ENCODE peak calls at places on chromosomes 1 and 21, in four cellular contexts. One of them, this sample, is unnamed. For H3K4me1, the result is how much of the 10 kb centered on the place peaks cover.

GRCh38 chr21:43846430-43846829 is 18.6 kb upstream of the AGPAT3 start:
- DNase-seq in OCI-LY7: no peak
- DNase-seq in CD8-positive, alpha-beta T cell: no peak
- DNase-seq in PC-3: no peak
- DNase-seq in this sample: no peak

GRCh38 chr1:110515041-110515440 is 3.9 kb downstream of the KCNA10 start:
- DNase-seq in OCI-LY7: no peak
- DNase-seq in CD8-positive, alpha-beta T cell: no peak
- DNase-seq in PC-3: no peak
- DNase-seq in this sample: no peak

GRCh38 chr21:39612233-39613028 is at the start of gene B3GALT5:
- DNase-seq in OCI-LY7: no peak
- DNase-seq in CD8-positive, alpha-beta T cell: no peak
- DNase-seq in PC-3: peak
- DNase-seq in this sample: no peak

GRCh38 chr1:87045757-87046422 is 131.5 kb downstream of the HS2ST1 start:
- DNase-seq in OCI-LY7: peak
- DNase-seq in CD8-positive, alpha-beta T cell: peak
- DNase-seq in PC-3: no peak
- DNase-seq in this sample: no peak

GRCh38 chr1:149963358-149963757 is 26.7 kb upstream of the MTMR11 start:
- DNase-seq in OCI-LY7: no peak
- DNase-seq in CD8-positive, alpha-beta T cell: no peak
- DNase-seq in PC-3: no peak
- DNase-seq in this sample: no peak

GRCh38 chr1:149962039-149962647 is 25.5 kb upstream of the MTMR11 start:
- DNase-seq in OCI-LY7: peak
- DNase-seq in CD8-positive, alpha-beta T cell: peak
- DNase-seq in PC-3: peak
- DNase-seq in this sample: peak

GRCh38 chr1:99438656-99439055 is 174.4 kb downstream of the PLPPR4 start:
- DNase-seq in OCI-LY7: no peak
- DNase-seq in CD8-positive, alpha-beta T cell: no peak
- DNase-seq in PC-3: peak
- DNase-seq in this sample: no peak

GRCh38 chr1:163054056-163054706 is 15.0 kb upstream of the RGS4 start:
- DNase-seq in OCI-LY7: no peak
- DNase-seq in CD8-positive, alpha-beta T cell: no peak
- DNase-seq in PC-3: no peak
- DNase-seq in this sample: no peak

GRCh38 chr21:44800971-44801467 is 601 bp downstream of the UBE2G2 start:
- DNase-seq in OCI-LY7: peak
- DNase-seq in CD8-positive, alpha-beta T cell: no peak
- DNase-seq in PC-3: peak
- DNase-seq in this sample: no peak

GRCh38 chr1:74245168-74245753 is 10.1 kb downstream of the TNNI3K start:
- DNase-seq in OCI-LY7: no peak
- DNase-seq in CD8-positive, alpha-beta T cell: no peak
- DNase-seq in PC-3: no peak
- DNase-seq in this sample: no peak

GRCh38 chr1:240091201-240091600 is 482 bp upstream of the FMN2 start:
- DNase-seq in OCI-LY7: no peak
- DNase-seq in CD8-positive, alpha-beta T cell: no peak
- DNase-seq in PC-3: no peak
- DNase-seq in this sample: no peak

GRCh38 chr1:154497026-154497806 is 4.8 kb upstream of the TDRD10 start:
- DNase-seq in OCI-LY7: peak
- DNase-seq in CD8-positive, alpha-beta T cell: no peak
- DNase-seq in PC-3: no peak
- DNase-seq in this sample: no peak

GRCh38 chr1:81607886-81608285 is 192.8 kb upstream of the ADGRL2 start:
- DNase-seq in OCI-LY7: no peak
- DNase-seq in CD8-positive, alpha-beta T cell: no peak
- DNase-seq in PC-3: no peak
- DNase-seq in this sample: no peak

GRCh38 chr1:15051898-15052528 is 101.5 kb upstream of the TMEM51 start:
- DNase-seq in OCI-LY7: no peak
- DNase-seq in CD8-positive, alpha-beta T cell: no peak
- DNase-seq in PC-3: no peak
- DNase-seq in this sample: peak

GRCh38 chr21:29697555-29698193 is 242.1 kb downstream of the GRIK1 start:
- DNase-seq in OCI-LY7: peak
- DNase-seq in CD8-positive, alpha-beta T cell: no peak
- DNase-seq in PC-3: no peak
- DNase-seq in this sample: no peak

GRCh38 chr1:10459185-10459584 is 9.4 kb downstream of the CORT start:
- DNase-seq in OCI-LY7: no peak
- DNase-seq in CD8-positive, alpha-beta T cell: no peak
- DNase-seq in PC-3: peak
- DNase-seq in this sample: peak

GRCh38 chr1:108691886-108692723 is at the start of gene PRPF38B:
- DNase-seq in OCI-LY7: peak
- DNase-seq in CD8-positive, alpha-beta T cell: peak
- DNase-seq in PC-3: peak
- DNase-seq in this sample: peak

GRCh38 chr1:186793582-186793927 is 35.2 kb upstream of the PLA2G4A start:
- DNase-seq in OCI-LY7: no peak
- DNase-seq in CD8-positive, alpha-beta T cell: no peak
- DNase-seq in PC-3: peak
- DNase-seq in this sample: no peak

GRCh38 chr1:167722152-167722869 is 529 bp downstream of the MPZL1 start:
- DNase-seq in OCI-LY7: peak
- DNase-seq in CD8-positive, alpha-beta T cell: no peak
- DNase-seq in PC-3: peak
- DNase-seq in this sample: peak

GRCh38 chr1:183194527-183195145 is 8.6 kb downstream of the LAMC2 start:
- DNase-seq in OCI-LY7: no peak
- DNase-seq in CD8-positive, alpha-beta T cell: no peak
- DNase-seq in PC-3: no peak
- DNase-seq in this sample: no peak

GRCh38 chr1:113732802-113733201 is 26.5 kb downstream of the PHTF1 start:
- DNase-seq in OCI-LY7: no peak
- DNase-seq in CD8-positive, alpha-beta T cell: no peak
- DNase-seq in PC-3: no peak
- DNase-seq in this sample: no peak
- H3K4me1 ChIP-seq in OCI-LY7: under half
- H3K4me1 ChIP-seq in CD8-positive, alpha-beta T cell: under half
- H3K4me1 ChIP-seq in PC-3: under half
- H3K4me1 ChIP-seq in this sample: under half

DNA sequence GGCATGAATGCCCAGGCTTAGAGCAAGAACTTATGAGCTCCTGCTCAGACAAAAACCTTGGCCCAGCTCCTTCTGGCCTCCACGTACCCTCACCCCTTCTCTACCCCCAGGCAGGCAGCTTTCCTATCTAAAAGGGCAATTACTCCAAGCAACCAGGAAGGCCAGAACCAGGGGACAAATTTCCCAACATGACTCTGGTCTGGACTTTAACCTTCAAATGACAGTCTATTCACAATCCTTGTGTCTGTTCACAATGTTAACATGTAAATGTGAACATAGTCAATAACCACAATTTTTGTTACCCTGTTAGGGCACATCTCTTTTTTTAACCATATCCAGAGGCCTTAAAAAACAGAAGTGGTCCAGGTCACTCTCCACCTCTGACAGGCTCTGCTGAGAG is 64.4 kb upstream of the LAPTM5 start:
- DNase-seq in OCI-LY7: no peak
- DNase-seq in CD8-positive, alpha-beta T cell: no peak
- DNase-seq in PC-3: no peak
- DNase-seq in this sample: no peak
- H3K27ac ChIP-seq in OCI-LY7: no peak
- H3K27ac ChIP-seq in CD8-positive, alpha-beta T cell: no peak
- H3K27ac ChIP-seq in PC-3: no peak
- H3K27ac ChIP-seq in this sample: no peak

DNA sequence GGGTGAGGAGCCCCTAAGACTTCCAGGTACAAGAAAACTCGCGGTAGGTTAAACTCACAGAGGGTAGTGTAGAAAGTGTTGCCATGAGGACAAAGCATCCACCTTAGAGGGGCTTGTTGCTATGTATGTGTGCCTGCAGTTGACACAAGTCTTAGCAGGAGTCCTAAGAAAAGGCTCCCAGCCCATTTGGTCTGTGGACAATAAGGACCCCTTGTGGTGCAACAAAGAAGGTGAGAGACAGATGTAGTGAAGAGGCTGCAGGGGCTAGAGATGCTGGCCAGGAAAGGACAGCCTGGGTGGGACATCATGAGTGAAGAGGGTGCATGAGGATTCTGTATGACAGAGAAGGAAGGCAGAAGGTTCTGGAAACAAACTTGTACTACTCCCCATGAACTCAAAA is 36.3 kb upstream of the IL10 start:
- DNase-seq in OCI-LY7: peak
- DNase-seq in CD8-positive, alpha-beta T cell: peak
- DNase-seq in PC-3: peak
- DNase-seq in this sample: no peak
- TF ChIP-seq CTCF in OCI-LY7: peak
- TF ChIP-seq CTCF in CD8-positive, alpha-beta T cell: peak
- TF ChIP-seq CTCF in PC-3: peak
- TF ChIP-seq CTCF in this sample: peak

GRCh38 chr1:226400519-226401406 is 7.1 kb downstream of the PARP1 start:
- DNase-seq in OCI-LY7: no peak
- DNase-seq in CD8-positive, alpha-beta T cell: no peak
- DNase-seq in PC-3: no peak
- DNase-seq in this sample: no peak
- H3K4me1 ChIP-seq in OCI-LY7: under half
- H3K4me1 ChIP-seq in CD8-positive, alpha-beta T cell: under half
- H3K4me1 ChIP-seq in PC-3: under half
- H3K4me1 ChIP-seq in this sample: under half

GRCh38 chr1:95742591-95743089 is 508.6 kb downstream of the RWDD3 start:
- DNase-seq in OCI-LY7: no peak
- DNase-seq in CD8-positive, alpha-beta T cell: no peak
- DNase-seq in PC-3: peak
- DNase-seq in this sample: peak
- H3K27ac ChIP-seq in OCI-LY7: no peak
- H3K27ac ChIP-seq in CD8-positive, alpha-beta T cell: no peak
- H3K27ac ChIP-seq in PC-3: no peak
- H3K27ac ChIP-seq in this sample: peak

GRCh38 chr1:203346755-203347102 is 4.2 kb downstream of the FMOD start:
- DNase-seq in OCI-LY7: no peak
- DNase-seq in CD8-positive, alpha-beta T cell: no peak
- DNase-seq in PC-3: no peak
- DNase-seq in this sample: no peak

GRCh38 chr1:203349757-203350522 is 982 bp downstream of the FMOD start:
- DNase-seq in OCI-LY7: no peak
- DNase-seq in CD8-positive, alpha-beta T cell: no peak
- DNase-seq in PC-3: no peak
- DNase-seq in this sample: no peak

GRCh38 chr1:203349166-203349565 is 1.8 kb downstream of the FMOD start:
- DNase-seq in OCI-LY7: no peak
- DNase-seq in CD8-positive, alpha-beta T cell: no peak
- DNase-seq in PC-3: no peak
- DNase-seq in this sample: no peak

GRCh38 chr1:203343956-203344355 is 7.0 kb downstream of the FMOD start:
- DNase-seq in OCI-LY7: no peak
- DNase-seq in CD8-positive, alpha-beta T cell: no peak
- DNase-seq in PC-3: no peak
- DNase-seq in this sample: no peak

GRCh38 chr1:203346060-203346754 is 4.7 kb downstream of the FMOD start:
- DNase-seq in OCI-LY7: peak
- DNase-seq in CD8-positive, alpha-beta T cell: no peak
- DNase-seq in PC-3: no peak
- DNase-seq in this sample: no peak
- TF ChIP-seq CTCF in OCI-LY7: peak
- TF ChIP-seq CTCF in CD8-positive, alpha-beta T cell: no peak
- TF ChIP-seq CTCF in PC-3: peak
- TF ChIP-seq CTCF in this sample: no peak

GRCh38 chr1:84379781-84380180 is 18.5 kb upstream of the DNASE2B start:
- DNase-seq in OCI-LY7: no peak
- DNase-seq in CD8-positive, alpha-beta T cell: no peak
- DNase-seq in PC-3: no peak
- DNase-seq in this sample: no peak

GRCh38 chr1:84379128-84379527 is 19.2 kb upstream of the DNASE2B start:
- DNase-seq in OCI-LY7: no peak
- DNase-seq in CD8-positive, alpha-beta T cell: no peak
- DNase-seq in PC-3: peak
- DNase-seq in this sample: no peak

GRCh38 chr1:84374991-84375838 is 23.1 kb upstream of the DNASE2B start:
- DNase-seq in OCI-LY7: no peak
- DNase-seq in CD8-positive, alpha-beta T cell: no peak
- DNase-seq in PC-3: no peak
- DNase-seq in this sample: no peak

GRCh38 chr1:84375965-84376910 is 22.0 kb upstream of the DNASE2B start:
- DNase-seq in OCI-LY7: no peak
- DNase-seq in CD8-positive, alpha-beta T cell: no peak
- DNase-seq in PC-3: no peak
- DNase-seq in this sample: no peak

GRCh38 chr1:84377480-84378095 is 20.7 kb upstream of the DNASE2B start:
- DNase-seq in OCI-LY7: no peak
- DNase-seq in CD8-positive, alpha-beta T cell: no peak
- DNase-seq in PC-3: peak
- DNase-seq in this sample: no peak
- H3K4me1 ChIP-seq in OCI-LY7: under half
- H3K4me1 ChIP-seq in CD8-positive, alpha-beta T cell: under half
- H3K4me1 ChIP-seq in PC-3: under half
- H3K4me1 ChIP-seq in this sample: under half

GRCh38 chr1:204456826-204457361 is 37.7 kb downstream of the PIK3C2B start:
- DNase-seq in OCI-LY7: no peak
- DNase-seq in CD8-positive, alpha-beta T cell: no peak
- DNase-seq in PC-3: no peak
- DNase-seq in this sample: no peak
- H3K27ac ChIP-seq in OCI-LY7: no peak
- H3K27ac ChIP-seq in CD8-positive, alpha-beta T cell: no peak
- H3K27ac ChIP-seq in PC-3: no peak
- H3K27ac ChIP-seq in this sample: no peak